ENCODE peak calls at places on chromosomes 11 and 22, in eight cellular contexts. One of them, this sample, is unnamed.

GRCh38 chr11:776459-777287 is 614 bp downstream of the GATD1 start:
- DNase-seq in breast epithelium: no peak
- DNase-seq in K562: peak
- DNase-seq in transverse colon: no peak
- DNase-seq in stomach: no peak
- DNase-seq in heart left ventricle: no peak
- DNase-seq in A549: peak
- DNase-seq in endothelial cell of umbilical vein: peak
- DNase-seq in this sample: peak

GRCh38 chr11:36703055-36703404 is 105.0 kb upstream of the RAG2 start:
- DNase-seq in breast epithelium: no peak
- DNase-seq in A549: no peak
- DNase-seq in transverse colon: no peak
- DNase-seq in stomach: no peak
- DNase-seq in endothelial cell of umbilical vein: no peak
- DNase-seq in K562: no peak
- DNase-seq in heart left ventricle: no peak
- DNase-seq in this sample: no peak

GRCh38 chr11:74754507-74755255 is 6.0 kb downstream of the RNF169 start:
- DNase-seq in A549: peak
- DNase-seq in endothelial cell of umbilical vein: peak
- DNase-seq in stomach: no peak
- DNase-seq in heart left ventricle: no peak
- DNase-seq in K562: no peak
- DNase-seq in transverse colon: no peak
- DNase-seq in breast epithelium: no peak
- DNase-seq in this sample: no peak

GRCh38 chr11:119839504-119840133 is 110.6 kb upstream of the NECTIN1 start:
- DNase-seq in endothelial cell of umbilical vein: no peak
- DNase-seq in heart left ventricle: no peak
- DNase-seq in stomach: no peak
- DNase-seq in A549: no peak
- DNase-seq in transverse colon: no peak
- DNase-seq in K562: no peak
- DNase-seq in breast epithelium: no peak
- DNase-seq in this sample: no peak

GRCh38 chr11:65565624-65566453 is 4.4 kb upstream of the ZNRD2 start:
- DNase-seq in breast epithelium: no peak
- DNase-seq in A549: no peak
- DNase-seq in endothelial cell of umbilical vein: peak
- DNase-seq in K562: no peak
- DNase-seq in transverse colon: no peak
- DNase-seq in stomach: no peak
- DNase-seq in heart left ventricle: no peak
- DNase-seq in this sample: no peak

GRCh38 chr11:1829039-1829820 is 5.6 kb upstream of the SYT8 start:
- DNase-seq in stomach: no peak
- DNase-seq in K562: no peak
- DNase-seq in breast epithelium: peak
- DNase-seq in endothelial cell of umbilical vein: no peak
- DNase-seq in heart left ventricle: peak
- DNase-seq in transverse colon: no peak
- DNase-seq in A549: no peak
- DNase-seq in this sample: no peak

GRCh38 chr22:45671051-45671782 is 417 bp upstream of the ATXN10 start:
- DNase-seq in stomach: no peak
- DNase-seq in transverse colon: peak
- DNase-seq in A549: no peak
- DNase-seq in breast epithelium: no peak
- DNase-seq in endothelial cell of umbilical vein: peak
- DNase-seq in heart left ventricle: peak
- DNase-seq in K562: no peak
- DNase-seq in this sample: peak

GRCh38 chr11:14813506-14813905 is 78.5 kb downstream of the CYP2R1 start:
- DNase-seq in A549: no peak
- DNase-seq in endothelial cell of umbilical vein: no peak
- DNase-seq in K562: no peak
- DNase-seq in transverse colon: no peak
- DNase-seq in breast epithelium: no peak
- DNase-seq in stomach: no peak
- DNase-seq in heart left ventricle: no peak
- DNase-seq in this sample: no peak

GRCh38 chr22:47006433-47006832 is 244.0 kb downstream of the TBC1D22A start:
- DNase-seq in transverse colon: no peak
- DNase-seq in breast epithelium: no peak
- DNase-seq in K562: no peak
- DNase-seq in endothelial cell of umbilical vein: no peak
- DNase-seq in stomach: no peak
- DNase-seq in heart left ventricle: no peak
- DNase-seq in A549: no peak
- DNase-seq in this sample: no peak

GRCh38 chr11:134126197-134126822 is 57.4 kb downstream of the JAM3 start:
- DNase-seq in heart left ventricle: no peak
- DNase-seq in endothelial cell of umbilical vein: peak
- DNase-seq in transverse colon: no peak
- DNase-seq in A549: no peak
- DNase-seq in stomach: no peak
- DNase-seq in K562: no peak
- DNase-seq in breast epithelium: no peak
- DNase-seq in this sample: no peak

GRCh38 chr11:70811915-70812314 is 413.6 kb downstream of the CTTN start:
- DNase-seq in breast epithelium: no peak
- DNase-seq in K562: no peak
- DNase-seq in heart left ventricle: no peak
- DNase-seq in stomach: no peak
- DNase-seq in endothelial cell of umbilical vein: no peak
- DNase-seq in transverse colon: no peak
- DNase-seq in A549: no peak
- DNase-seq in this sample: no peak

GRCh38 chr11:65400295-65401072 is 14.0 kb downstream of the FRMD8 start:
- DNase-seq in heart left ventricle: no peak
- DNase-seq in K562: no peak
- DNase-seq in stomach: no peak
- DNase-seq in endothelial cell of umbilical vein: no peak
- DNase-seq in A549: no peak
- DNase-seq in breast epithelium: no peak
- DNase-seq in transverse colon: no peak
- DNase-seq in this sample: no peak

GRCh38 chr22:33803371-33803770 is 116.9 kb downstream of the LARGE1 start:
- DNase-seq in endothelial cell of umbilical vein: no peak
- DNase-seq in A549: no peak
- DNase-seq in K562: no peak
- DNase-seq in breast epithelium: no peak
- DNase-seq in transverse colon: no peak
- DNase-seq in heart left ventricle: no peak
- DNase-seq in stomach: no peak
- DNase-seq in this sample: peak

GRCh38 chr11:46366661-46367161 is 14.8 kb upstream of the MDK start:
- DNase-seq in transverse colon: no peak
- DNase-seq in K562: no peak
- DNase-seq in breast epithelium: no peak
- DNase-seq in heart left ventricle: no peak
- DNase-seq in stomach: no peak
- DNase-seq in endothelial cell of umbilical vein: no peak
- DNase-seq in A549: no peak
- DNase-seq in this sample: no peak

GRCh38 chr11:46366260-46366659 is 15.2 kb upstream of the MDK start:
- DNase-seq in A549: no peak
- DNase-seq in endothelial cell of umbilical vein: no peak
- DNase-seq in breast epithelium: no peak
- DNase-seq in heart left ventricle: no peak
- DNase-seq in K562: no peak
- DNase-seq in stomach: no peak
- DNase-seq in transverse colon: no peak
- DNase-seq in this sample: no peak

GRCh38 chr11:46369458-46370152 is 11.9 kb upstream of the MDK start:
- DNase-seq in A549: peak
- DNase-seq in endothelial cell of umbilical vein: peak
- DNase-seq in breast epithelium: no peak
- DNase-seq in heart left ventricle: peak
- DNase-seq in K562: peak
- DNase-seq in stomach: peak
- DNase-seq in transverse colon: peak
- DNase-seq in this sample: peak

GRCh38 chr11:46367916-46368267 is 13.6 kb upstream of the MDK start:
- DNase-seq in endothelial cell of umbilical vein: no peak
- DNase-seq in K562: no peak
- DNase-seq in heart left ventricle: no peak
- DNase-seq in transverse colon: no peak
- DNase-seq in stomach: no peak
- DNase-seq in A549: no peak
- DNase-seq in breast epithelium: no peak
- DNase-seq in this sample: no peak

GRCh38 chr11:46367244-46367915 is 14.1 kb upstream of the MDK start:
- DNase-seq in endothelial cell of umbilical vein: peak
- DNase-seq in heart left ventricle: peak
- DNase-seq in A549: no peak
- DNase-seq in K562: peak
- DNase-seq in stomach: peak
- DNase-seq in breast epithelium: no peak
- DNase-seq in transverse colon: peak
- DNase-seq in this sample: peak
- H3K4me3 ChIP-seq in endothelial cell of umbilical vein: no peak
- H3K4me3 ChIP-seq in heart left ventricle: no peak
- H3K4me3 ChIP-seq in A549: no peak
- H3K4me3 ChIP-seq in K562: no peak
- H3K4me3 ChIP-seq in stomach: no peak
- H3K4me3 ChIP-seq in breast epithelium: no peak
- H3K4me3 ChIP-seq in transverse colon: no peak
- H3K4me3 ChIP-seq in this sample: no peak

GRCh38 chr11:61045271-61045670 is 57.0 kb upstream of the CD5 start:
- DNase-seq in A549: no peak
- DNase-seq in transverse colon: no peak
- DNase-seq in endothelial cell of umbilical vein: no peak
- DNase-seq in K562: no peak
- DNase-seq in breast epithelium: no peak
- DNase-seq in stomach: no peak
- DNase-seq in heart left ventricle: no peak
- DNase-seq in this sample: no peak

GRCh38 chr11:61049854-61050253 is 52.4 kb upstream of the CD5 start:
- DNase-seq in transverse colon: no peak
- DNase-seq in heart left ventricle: peak
- DNase-seq in K562: no peak
- DNase-seq in A549: no peak
- DNase-seq in stomach: no peak
- DNase-seq in breast epithelium: no peak
- DNase-seq in endothelial cell of umbilical vein: no peak
- DNase-seq in this sample: no peak

GRCh38 chr11:61049066-61049382 is 53.3 kb upstream of the CD5 start:
- DNase-seq in breast epithelium: no peak
- DNase-seq in transverse colon: no peak
- DNase-seq in stomach: no peak
- DNase-seq in K562: no peak
- DNase-seq in heart left ventricle: no peak
- DNase-seq in A549: no peak
- DNase-seq in endothelial cell of umbilical vein: no peak
- DNase-seq in this sample: no peak

GRCh38 chr11:61052182-61052972 is 49.9 kb upstream of the CD5 start:
- DNase-seq in transverse colon: no peak
- DNase-seq in K562: no peak
- DNase-seq in stomach: no peak
- DNase-seq in endothelial cell of umbilical vein: no peak
- DNase-seq in breast epithelium: no peak
- DNase-seq in A549: no peak
- DNase-seq in heart left ventricle: no peak
- DNase-seq in this sample: no peak

GRCh38 chr11:61048368-61049065 is 53.8 kb upstream of the CD5 start:
- DNase-seq in A549: no peak
- DNase-seq in stomach: no peak
- DNase-seq in K562: no peak
- DNase-seq in heart left ventricle: no peak
- DNase-seq in breast epithelium: no peak
- DNase-seq in transverse colon: no peak
- DNase-seq in endothelial cell of umbilical vein: no peak
- DNase-seq in this sample: no peak
- TF ChIP-seq POLR2A in A549: no peak
- TF ChIP-seq POLR2A in stomach: no peak
- TF ChIP-seq POLR2A in K562: no peak
- TF ChIP-seq POLR2A in heart left ventricle: no peak
- TF ChIP-seq POLR2A in breast epithelium: no peak
- TF ChIP-seq POLR2A in transverse colon: no peak
- TF ChIP-seq POLR2A in endothelial cell of umbilical vein: no peak
- TF ChIP-seq POLR2A in this sample: no peak

DNA sequence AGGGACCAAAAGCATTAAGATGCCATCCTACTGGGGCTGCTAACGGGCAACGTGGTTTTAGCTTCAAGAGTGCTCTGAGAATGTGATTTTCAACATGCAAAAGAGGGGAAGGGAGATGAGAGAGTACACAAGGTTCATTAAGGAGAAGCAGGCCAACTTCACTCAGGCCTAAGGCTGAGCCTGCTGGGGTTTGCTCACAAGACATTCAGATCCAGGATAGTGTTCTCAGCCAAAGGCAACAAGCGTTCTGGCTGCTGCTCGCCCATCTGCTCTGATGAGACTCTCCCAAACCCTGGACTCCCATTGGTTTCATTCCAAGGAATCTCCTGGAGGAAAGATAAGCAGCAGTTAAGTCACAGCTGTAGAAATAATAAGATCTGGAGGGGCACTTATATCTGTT is 23.6 kb upstream of the UPB1 start:
- DNase-seq in A549: no peak
- DNase-seq in breast epithelium: no peak
- DNase-seq in K562: no peak
- DNase-seq in transverse colon: no peak
- DNase-seq in endothelial cell of umbilical vein: peak
- DNase-seq in heart left ventricle: peak
- DNase-seq in stomach: no peak
- DNase-seq in this sample: peak
- H3K27ac ChIP-seq in A549: no peak
- H3K27ac ChIP-seq in breast epithelium: peak
- H3K27ac ChIP-seq in K562: no peak
- H3K27ac ChIP-seq in transverse colon: no peak
- H3K27ac ChIP-seq in endothelial cell of umbilical vein: no peak
- H3K27ac ChIP-seq in heart left ventricle: peak
- H3K27ac ChIP-seq in stomach: no peak
- H3K27ac ChIP-seq in this sample: peak

DNA sequence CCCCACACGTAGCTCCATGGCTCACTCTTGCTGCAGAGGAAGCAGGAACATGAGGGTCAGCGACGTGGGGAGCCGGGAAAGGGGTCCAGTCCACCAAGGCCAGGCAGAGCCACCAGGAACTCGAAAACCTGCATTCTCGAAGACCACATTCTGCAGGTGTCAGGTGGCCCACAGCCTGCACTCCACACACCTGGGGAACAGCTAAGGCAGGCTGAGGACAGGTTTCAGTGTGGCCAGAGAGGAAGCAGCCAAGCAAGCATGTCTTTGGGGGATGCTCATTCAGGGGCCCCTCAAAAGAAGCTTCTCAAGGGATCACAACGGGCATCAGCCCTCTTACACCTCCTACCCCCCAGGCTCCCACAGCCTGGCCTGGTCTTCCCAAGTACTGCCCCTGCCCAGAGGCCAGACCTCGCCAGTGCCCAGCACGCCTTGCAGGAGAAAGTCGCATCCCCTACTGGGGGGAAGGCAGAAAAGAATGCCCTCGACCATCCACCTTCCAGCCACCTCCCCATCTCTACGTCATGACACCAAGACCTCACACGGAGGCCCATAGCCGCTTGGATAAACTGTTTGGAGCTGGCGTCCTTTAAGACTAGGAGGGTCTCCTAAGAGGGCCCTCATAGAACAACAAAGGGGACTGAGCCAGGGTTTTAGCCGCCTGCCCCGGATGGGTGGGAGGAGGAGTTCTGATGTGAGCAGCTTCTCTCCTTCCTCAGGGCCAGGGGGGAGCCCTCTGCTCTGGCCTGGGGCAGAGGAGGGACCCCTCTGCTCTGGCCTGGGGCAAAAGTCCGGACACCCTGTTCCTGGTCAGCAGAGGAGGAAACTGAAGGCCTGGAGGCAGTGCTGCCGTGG is 2.9 kb downstream of the CSNK1E start:
- DNase-seq in K562: no peak
- DNase-seq in stomach: no peak
- DNase-seq in transverse colon: peak
- DNase-seq in endothelial cell of umbilical vein: peak
- DNase-seq in breast epithelium: no peak
- DNase-seq in A549: no peak
- DNase-seq in heart left ventricle: no peak
- DNase-seq in this sample: no peak
- H3K4me3 ChIP-seq in K562: no peak
- H3K4me3 ChIP-seq in stomach: peak
- H3K4me3 ChIP-seq in transverse colon: peak
- H3K4me3 ChIP-seq in endothelial cell of umbilical vein: no peak
- H3K4me3 ChIP-seq in breast epithelium: peak
- H3K4me3 ChIP-seq in A549: peak
- H3K4me3 ChIP-seq in heart left ventricle: peak
- H3K4me3 ChIP-seq in this sample: peak

This sample was measured in uterus.